ENCODE peak calls at places on chromosomes 4 and X, in four cellular contexts. One of them, this sample, is unnamed.

GRCh38 chrX:72348247-72348979 is 42.7 kb upstream of the CITED1 start:
- DNase-seq in GM12878: no peak
- DNase-seq in IMR-90: no peak
- DNase-seq in A549: no peak
- DNase-seq in this sample: no peak

GRCh38 chr4:155566241-155566823 is 100.3 kb upstream of the GUCY1A1 start:
- DNase-seq in GM12878: no peak
- DNase-seq in A549: no peak
- DNase-seq in IMR-90: peak
- DNase-seq in this sample: no peak

GRCh38 chrX:132365490-132365889 is 123.3 kb downstream of the MBNL3 start:
- DNase-seq in GM12878: no peak
- DNase-seq in IMR-90: no peak
- DNase-seq in A549: no peak
- DNase-seq in this sample: no peak

GRCh38 chr4:41204400-41204978 is 9.9 kb downstream of the APBB2 start:
- DNase-seq in IMR-90: peak
- DNase-seq in GM12878: no peak
- DNase-seq in A549: no peak
- DNase-seq in this sample: no peak

GRCh38 chrX:87900320-87900908 is 382.8 kb downstream of the KLHL4 start:
- DNase-seq in A549: no peak
- DNase-seq in GM12878: peak
- DNase-seq in IMR-90: no peak
- DNase-seq in this sample: no peak

GRCh38 chr4:129218355-129218754 is 122.4 kb downstream of the C4orf33 start:
- DNase-seq in GM12878: no peak
- DNase-seq in IMR-90: no peak
- DNase-seq in A549: no peak
- DNase-seq in this sample: peak

GRCh38 chr4:25330905-25331816 is 18.6 kb downstream of the ZCCHC4 start:
- DNase-seq in A549: no peak
- DNase-seq in IMR-90: no peak
- DNase-seq in GM12878: no peak
- DNase-seq in this sample: no peak

GRCh38 chrX:45709381-45709780 is 508.7 kb upstream of the DIPK2B start:
- DNase-seq in IMR-90: peak
- DNase-seq in A549: no peak
- DNase-seq in GM12878: no peak
- DNase-seq in this sample: no peak

GRCh38 chr4:139599076-139599475 is 43.1 kb upstream of the SETD7 start:
- DNase-seq in GM12878: no peak
- DNase-seq in A549: no peak
- DNase-seq in IMR-90: no peak
- DNase-seq in this sample: no peak

GRCh38 chr4:243407-243806 is 61.9 kb downstream of the ZNF732 start:
- DNase-seq in IMR-90: no peak
- DNase-seq in A549: no peak
- DNase-seq in GM12878: no peak
- DNase-seq in this sample: no peak

GRCh38 chr4:134636332-134637055 is 434.9 kb upstream of the PABPC4L start:
- DNase-seq in A549: no peak
- DNase-seq in GM12878: no peak
- DNase-seq in IMR-90: no peak
- DNase-seq in this sample: no peak

GRCh38 chr4:1053080-1053661 is 41.7 kb downstream of the FGFRL1 start:
- DNase-seq in IMR-90: peak
- DNase-seq in GM12878: no peak
- DNase-seq in A549: no peak
- DNase-seq in this sample: no peak

GRCh38 chrX:43108828-43109227 is 330.9 kb upstream of the PPP1R2C start:
- DNase-seq in GM12878: no peak
- DNase-seq in IMR-90: no peak
- DNase-seq in A549: no peak
- DNase-seq in this sample: no peak

GRCh38 chr4:73661646-73662119 is 41.4 kb upstream of the RASSF6 start:
- DNase-seq in IMR-90: peak
- DNase-seq in A549: no peak
- DNase-seq in GM12878: no peak
- DNase-seq in this sample: no peak

GRCh38 chr4:88690355-88690754 is 7.3 kb downstream of the NAP1L5 start:
- DNase-seq in A549: no peak
- DNase-seq in GM12878: no peak
- DNase-seq in IMR-90: peak
- DNase-seq in this sample: no peak

GRCh38 chr4:172356002-172356401 is 542.8 kb downstream of the GALNTL6 start:
- DNase-seq in GM12878: no peak
- DNase-seq in IMR-90: no peak
- DNase-seq in A549: no peak
- DNase-seq in this sample: no peak

GRCh38 chr4:1478766-1479355 is 72.6 kb upstream of the NKX1-1 start:
- DNase-seq in GM12878: no peak
- DNase-seq in IMR-90: no peak
- DNase-seq in A549: no peak
- DNase-seq in this sample: no peak

GRCh38 chr4:101044766-101045165 is 302.6 kb downstream of the PPP3CA start:
- DNase-seq in IMR-90: no peak
- DNase-seq in A549: no peak
- DNase-seq in GM12878: no peak
- DNase-seq in this sample: no peak

GRCh38 chr4:38501698-38502097 is 162.3 kb upstream of the KLF3 start:
- DNase-seq in A549: no peak
- DNase-seq in IMR-90: no peak
- DNase-seq in GM12878: no peak
- DNase-seq in this sample: no peak

GRCh38 chrX:17078031-17078730 is 131.7 kb downstream of the REPS2 start:
- DNase-seq in GM12878: no peak
- DNase-seq in A549: no peak
- DNase-seq in IMR-90: peak
- DNase-seq in this sample: no peak

GRCh38 chr4:102736636-102737549 is 23.9 kb downstream of the MANBA start:
- DNase-seq in A549: no peak
- DNase-seq in IMR-90: no peak
- DNase-seq in GM12878: no peak
- DNase-seq in this sample: no peak

GRCh38 chr4:139419388-139419914 is 34.5 kb upstream of the RAB33B start:
- DNase-seq in IMR-90: peak
- DNase-seq in A549: no peak
- DNase-seq in GM12878: no peak
- DNase-seq in this sample: no peak

GRCh38 chr4:125322363-125322730 is 7.6 kb downstream of the FAT4 start:
- DNase-seq in GM12878: no peak
- DNase-seq in IMR-90: peak
- DNase-seq in A549: no peak
- DNase-seq in this sample: no peak

GRCh38 chr4:74223801-74224200 is 65.9 kb downstream of the MTHFD2L start:
- DNase-seq in A549: no peak
- DNase-seq in GM12878: no peak
- DNase-seq in IMR-90: peak
- DNase-seq in this sample: no peak

GRCh38 chr4:107721436-107722090 is 1.5 kb upstream of the PAPSS1 start:
- DNase-seq in A549: no peak
- DNase-seq in IMR-90: no peak
- DNase-seq in GM12878: no peak
- DNase-seq in this sample: no peak

GRCh38 chr4:74608151-74608949 is 163.4 kb downstream of the AREG start:
- DNase-seq in A549: peak
- DNase-seq in IMR-90: peak
- DNase-seq in GM12878: no peak
- DNase-seq in this sample: no peak

GRCh38 chrX:131762802-131763234 is 218.9 kb downstream of the OR13H1 start:
- DNase-seq in IMR-90: peak
- DNase-seq in A549: peak
- DNase-seq in GM12878: peak
- DNase-seq in this sample: peak

GRCh38 chrX:40279091-40279430 is 181.3 kb upstream of the BCOR start:
- DNase-seq in A549: no peak
- DNase-seq in GM12878: no peak
- DNase-seq in IMR-90: no peak
- DNase-seq in this sample: no peak

GRCh38 chr4:11495291-11495690 is 66.6 kb upstream of the HS3ST1 start:
- DNase-seq in GM12878: no peak
- DNase-seq in IMR-90: peak
- DNase-seq in A549: no peak
- DNase-seq in this sample: no peak

GRCh38 chr4:16914208-16914607 is 15.8 kb upstream of the LDB2 start:
- DNase-seq in GM12878: no peak
- DNase-seq in IMR-90: peak
- DNase-seq in A549: no peak
- DNase-seq in this sample: no peak

GRCh38 chrX:9072281-9072680 is 38.4 kb upstream of the FAM9B start:
- DNase-seq in IMR-90: peak
- DNase-seq in A549: no peak
- DNase-seq in GM12878: no peak
- DNase-seq in this sample: no peak
- TF ChIP-seq BHLHE40 in IMR-90: no peak
- TF ChIP-seq BHLHE40 in A549: no peak
- TF ChIP-seq BHLHE40 in GM12878: no peak
- TF ChIP-seq BHLHE40 in this sample: no peak

DNA sequence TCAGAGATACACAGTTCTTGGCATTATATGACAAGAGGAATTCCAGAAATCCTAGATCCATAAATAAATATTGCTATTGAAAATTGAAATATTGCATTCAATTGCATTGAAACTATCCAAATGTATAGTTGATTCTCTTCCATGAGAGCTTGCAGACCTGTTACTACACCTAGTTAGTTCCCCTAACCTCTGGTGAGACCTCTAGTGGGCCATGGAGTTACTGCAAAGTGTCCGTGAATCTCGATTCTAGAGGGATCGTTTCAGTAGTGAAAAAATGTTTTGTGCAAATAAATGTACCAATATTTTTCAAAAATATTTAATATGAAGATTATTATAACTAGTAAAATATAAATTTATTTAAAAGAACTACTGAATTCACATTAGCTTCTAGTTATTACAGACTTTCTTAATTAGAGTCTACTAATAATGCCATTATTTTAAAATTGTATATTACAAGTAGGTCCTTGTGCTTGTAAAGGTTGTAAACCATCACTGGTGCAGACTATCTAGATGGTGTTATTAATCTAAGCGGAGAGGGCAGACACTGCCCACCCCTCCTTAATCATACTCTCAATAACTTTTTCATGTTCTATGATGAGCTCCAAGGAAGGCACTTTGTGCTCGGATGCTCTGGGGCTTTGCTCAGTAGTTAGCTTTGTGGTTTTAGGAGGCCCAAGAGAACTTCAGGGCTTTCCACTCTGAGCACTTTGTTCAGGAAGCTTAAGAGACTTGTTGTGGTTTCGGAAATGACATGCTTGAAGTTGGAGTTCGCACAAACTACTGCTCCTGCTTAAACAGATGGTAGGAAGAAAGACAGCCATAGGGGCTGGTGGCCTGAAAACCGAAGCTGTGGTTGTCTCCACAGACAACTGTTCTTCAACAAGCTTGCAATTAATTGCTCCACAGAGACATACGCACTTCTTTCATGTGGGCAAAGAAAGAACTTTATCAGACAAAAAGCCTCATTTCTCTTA is 42.8 kb downstream of the IL21 start:
- DNase-seq in A549: peak
- DNase-seq in IMR-90: peak
- DNase-seq in GM12878: no peak
- DNase-seq in this sample: peak
- TF ChIP-seq BHLHE40 in A549: no peak
- TF ChIP-seq BHLHE40 in IMR-90: no peak
- TF ChIP-seq BHLHE40 in GM12878: no peak
- TF ChIP-seq BHLHE40 in this sample: no peak

GRCh38 chrX:71320126-71320525 is 18.6 kb downstream of the ITGB1BP2 start:
- DNase-seq in GM12878: no peak
- DNase-seq in IMR-90: no peak
- DNase-seq in A549: no peak
- DNase-seq in this sample: no peak

GRCh38 chrX:71315917-71316316 is 14.4 kb downstream of the ITGB1BP2 start:
- DNase-seq in A549: no peak
- DNase-seq in IMR-90: peak
- DNase-seq in GM12878: no peak
- DNase-seq in this sample: no peak
- TF ChIP-seq BHLHE40 in A549: no peak
- TF ChIP-seq BHLHE40 in IMR-90: no peak
- TF ChIP-seq BHLHE40 in GM12878: no peak
- TF ChIP-seq BHLHE40 in this sample: no peak

GRCh38 chr4:57090099-57090498 is 20.1 kb downstream of the IGFBP7 start:
- DNase-seq in A549: no peak
- DNase-seq in IMR-90: no peak
- DNase-seq in GM12878: no peak
- DNase-seq in this sample: no peak
- TF ChIP-seq BHLHE40 in A549: no peak
- TF ChIP-seq BHLHE40 in IMR-90: no peak
- TF ChIP-seq BHLHE40 in GM12878: no peak
- TF ChIP-seq BHLHE40 in this sample: no peak

GRCh38 chrX:118961866-118962560 is 12.4 kb upstream of the LONRF3 start:
- DNase-seq in A549: no peak
- DNase-seq in GM12878: no peak
- DNase-seq in IMR-90: no peak
- DNase-seq in this sample: no peak
- TF ChIP-seq BHLHE40 in A549: no peak
- TF ChIP-seq BHLHE40 in GM12878: no peak
- TF ChIP-seq BHLHE40 in IMR-90: no peak
- TF ChIP-seq BHLHE40 in this sample: no peak

DNA sequence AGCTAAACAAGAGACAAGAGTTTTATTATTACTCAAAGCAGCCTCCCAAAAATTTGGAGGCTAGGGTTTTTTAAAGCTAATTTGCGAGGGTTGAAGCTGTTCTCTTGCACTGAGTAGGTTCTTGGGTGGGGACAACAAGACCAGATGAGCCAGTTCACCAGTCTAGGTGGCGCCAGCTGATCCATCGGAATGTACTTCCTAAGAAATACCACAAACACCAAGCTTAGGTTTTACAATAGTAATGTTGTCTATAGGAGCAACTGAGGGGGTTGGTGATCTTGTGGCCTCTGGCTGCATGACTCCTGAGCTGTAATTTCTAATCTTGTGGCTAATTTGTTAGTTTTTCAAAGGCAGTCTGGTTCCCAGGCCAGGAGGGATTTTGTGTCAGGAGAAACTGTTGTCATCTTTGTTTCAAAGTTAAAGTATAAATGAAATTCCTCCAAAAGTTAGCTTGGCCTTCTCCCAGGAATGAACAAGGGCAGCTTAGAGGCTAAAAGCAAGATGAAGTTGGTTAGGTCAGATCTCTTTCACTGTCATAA is 130.6 kb downstream of the SLC7A11 start:
- DNase-seq in GM12878: no peak
- DNase-seq in A549: no peak
- DNase-seq in IMR-90: peak
- DNase-seq in this sample: no peak
- TF ChIP-seq BHLHE40 in GM12878: no peak
- TF ChIP-seq BHLHE40 in A549: no peak
- TF ChIP-seq BHLHE40 in IMR-90: no peak
- TF ChIP-seq BHLHE40 in this sample: no peak